ENCODE peak calls at places on chromosomes 13 and 19, in six cellular contexts. T is EL; L is mucosa of gallbladder; V is mesendoderm; F is psoas muscle; J is CD8-positive, alpha-beta T cell. Z is an unnamed sample.

GRCh38 chr13:97506511-97506910 is 72.5 kb downstream of the RAP2A start:
- DNase-seq in F (no peak), L (peak), V (no peak), J (no peak), T (peak), Z (no peak)

GRCh38 chr19:45817010-45817724 is 2.1 kb upstream of the RSPH6A start:
- DNase-seq in F (peak), V (peak), J (peak), L (peak), T (peak), Z (peak)

GRCh38 chr13:43981091-43981490 is 101.4 kb downstream of the LACC1 start:
- DNase-seq in V (peak), L (no peak), T (no peak), F (no peak), J (no peak), Z (no peak)

GRCh38 chr19:40033989-40034560 is 22.0 kb downstream of the ZNF780B start:
- DNase-seq in V (no peak), L (no peak), T (no peak), F (no peak), J (no peak), Z (no peak)

GRCh38 chr19:35911790-35912189 is 3.7 kb upstream of the TYROBP start:
- DNase-seq in T (no peak), V (no peak), L (peak), F (no peak), J (no peak), Z (no peak)

GRCh38 chr13:75139291-75139690 is 342.7 kb downstream of the TBC1D4 start:
- DNase-seq in F (no peak), V (no peak), T (peak), J (no peak), L (no peak), Z (no peak)

GRCh38 chr13:94232956-94233355 is 246.5 kb downstream of the DCT start:
- DNase-seq in F (no peak), L (no peak), T (no peak), V (no peak), J (no peak), Z (no peak)

GRCh38 chr19:10713317-10713716 is 4.6 kb upstream of the DNM2 start:
- DNase-seq in J (peak), L (no peak), F (no peak), T (no peak), V (no peak), Z (peak)

GRCh38 chr13:37118002-37118401 is 12.5 kb upstream of the CSNK1A1L start:
- DNase-seq in L (no peak), J (no peak), T (no peak), F (no peak), V (no peak), Z (no peak)

GRCh38 chr19:2255112-2255845 is 938 bp downstream of the JSRP1 start:
- DNase-seq in L (no peak), V (no peak), F (peak), J (no peak), T (no peak), Z (no peak)

GRCh38 chr13:95564948-95565347 is 12.4 kb downstream of the CLDN10 start:
- DNase-seq in T (peak), J (no peak), L (no peak), F (no peak), V (no peak), Z (no peak)

GRCh38 chr13:100051070-100051469 is 37.8 kb upstream of the PCCA start:
- DNase-seq in V (peak), J (no peak), L (no peak), F (no peak), T (no peak), Z (no peak)

GRCh38 chr19:58562126-58563033 is 4.0 kb upstream of the UBE2M start:
- DNase-seq in J (peak), L (peak), V (no peak), F (peak), T (peak), Z (no peak)

GRCh38 chr13:50916701-50917184 is 7.2 kb downstream of the RNASEH2B start:
- DNase-seq in J (no peak), T (no peak), F (no peak), L (no peak), V (peak), Z (peak)

GRCh38 chr19:39797083-39797482 is 18.4 kb downstream of the LEUTX start:
- DNase-seq in J (no peak), L (no peak), F (no peak), V (no peak), T (no peak), Z (no peak)

GRCh38 chr19:43913383-43913782 is 21.7 kb downstream of the ZNF45 start:
- DNase-seq in T (no peak), F (no peak), L (no peak), V (peak), J (no peak), Z (no peak)

GRCh38 chr13:45269204-45269603 is 68.4 kb upstream of the KCTD4 start:
- DNase-seq in F (no peak), L (no peak), T (peak), J (no peak), V (peak), Z (no peak)

GRCh38 chr19:44190020-44190419 is 22.3 kb upstream of the ZNF227 start:
- DNase-seq in V (no peak), J (no peak), T (no peak), F (no peak), L (no peak), Z (no peak)

GRCh38 chr13:59356607-59357006 is 807.1 kb downstream of the DIAPH3 start:
- DNase-seq in L (peak), V (no peak), T (peak), F (peak), J (no peak), Z (peak)

GRCh38 chr13:42233726-42234125 is 38.2 kb upstream of the AKAP11 start:
- DNase-seq in V (no peak), T (no peak), L (no peak), F (no peak), J (no peak), Z (no peak)

GRCh38 chr19:15463865-15464371 is 426 bp downstream of the RASAL3 start:
- DNase-seq in J (peak), T (no peak), L (no peak), F (peak), V (no peak), Z (peak)

GRCh38 chr19:35718345-35719041 is 690 bp downstream of the KMT2B start:
- DNase-seq in V (peak), F (peak), J (peak), T (peak), L (no peak), Z (peak)

GRCh38 chr19:51329411-51329810 is 12.5 kb downstream of the VSIG10L start:
- DNase-seq in F (no peak), V (no peak), J (no peak), T (no peak), L (no peak), Z (no peak)

GRCh38 chr19:12544401-12544876 is 6.8 kb downstream of the ZNF564 start:
- DNase-seq in V (no peak), L (no peak), F (no peak), T (peak), J (no peak), Z (no peak)

GRCh38 chr13:90533866-90534265 is 813.6 kb upstream of the MIR17HG start:
- DNase-seq in F (no peak), J (no peak), T (no peak), V (no peak), L (no peak), Z (no peak)

GRCh38 chr19:36837525-36837901 is 674 bp downstream of the ZNF790 start:
- DNase-seq in L (peak), F (no peak), V (peak), T (no peak), J (no peak), Z (no peak)

GRCh38 chr13:46949211-46949610 is 52.4 kb upstream of the HTR2A start:
- DNase-seq in L (no peak), T (no peak), F (no peak), V (no peak), J (no peak), Z (no peak)

GRCh38 chr13:93769607-93770006 is 543.0 kb downstream of the GPC6 start:
- DNase-seq in V (no peak), L (no peak), T (no peak), J (no peak), F (no peak), Z (no peak)

GRCh38 chr19:11480927-11481776 is at the start of gene ELAVL3:
- DNase-seq in T (no peak), V (no peak), F (no peak), J (no peak), L (no peak), Z (no peak)

GRCh38 chr19:45169602-45170001 is 8.4 kb downstream of the TRAPPC6A start:
- DNase-seq in L (no peak), V (no peak), T (no peak), J (no peak), F (no peak), Z (no peak)

Z was measured in left colon.